ENCODE peak calls at places on chromosome 14, in ten cellular contexts. Z is RWPE1, U is breast epithelium, Q is lower lobe of right lung, A is GM12878, K is adrenal gland, X is ovary, V is neuronal stem cell, J is Peyer's patch, Y is PC-9. F is an unnamed sample.

GRCh38 chr14:64806202-64806861 is 73.4 kb downstream of the SPTB start:
- DNase-seq in Z (peak), U (peak), Q (no peak), A (no peak), K (peak), X (no peak), V (no peak), J (no peak), Y (peak), F (no peak)

GRCh38 chr14:37595809-37596595 is 573 bp downstream of the TTC6 start:
- DNase-seq in Z (peak), U (peak), Q (peak), A (no peak), K (peak), X (no peak), V (peak), J (peak), Y (peak), F (no peak)

GRCh38 chr14:75563931-75564330 is 14.5 kb upstream of the FLVCR2 start:
- DNase-seq in Z (no peak), U (no peak), Q (no peak), A (no peak), K (no peak), X (no peak), V (no peak), J (no peak), Y (no peak), F (no peak)

GRCh38 chr14:32417956-32418552 is 89.0 kb downstream of the AKAP6 start:
- DNase-seq in Z (peak), U (peak), Q (no peak), A (no peak), K (peak), X (peak), V (no peak), J (peak), Y (peak), F (no peak)

GRCh38 chr14:29895591-29896043 is 32.0 kb downstream of the PRKD1 start:
- DNase-seq in Z (no peak), U (no peak), Q (peak), A (no peak), K (no peak), X (no peak), V (no peak), J (no peak), Y (no peak), F (no peak)

GRCh38 chr14:29529418-29529817 is 398.2 kb downstream of the PRKD1 start:
- DNase-seq in Z (no peak), U (no peak), Q (no peak), A (no peak), K (no peak), X (no peak), V (no peak), J (no peak), Y (no peak), F (no peak)

GRCh38 chr14:78325911-78326310 is 155.7 kb downstream of the NRXN3 start:
- DNase-seq in Z (no peak), U (no peak), Q (no peak), A (no peak), K (no peak), X (no peak), V (no peak), J (no peak), Y (no peak), F (no peak)

GRCh38 chr14:96511667-96512066 is 9.5 kb downstream of the PAPOLA start:
- DNase-seq in Z (no peak), U (no peak), Q (no peak), A (no peak), K (no peak), X (no peak), V (no peak), J (no peak), Y (no peak), F (no peak)

GRCh38 chr14:38145142-38145541 is 62.6 kb upstream of the SSTR1 start:
- DNase-seq in Z (peak), U (no peak), Q (no peak), A (no peak), K (no peak), X (no peak), V (no peak), J (no peak), Y (no peak), F (no peak)

GRCh38 chr14:31229638-31230229 is 22.1 kb upstream of the HECTD1 start:
- DNase-seq in Z (peak), U (peak), Q (peak), A (no peak), K (peak), X (peak), V (peak), J (peak), Y (peak), F (no peak)

GRCh38 chr14:104521816-104522745 is 57.5 kb upstream of the C14orf180 start:
- DNase-seq in Z (no peak), U (no peak), Q (no peak), A (no peak), K (no peak), X (no peak), V (no peak), J (no peak), Y (no peak), F (no peak)

DNA sequence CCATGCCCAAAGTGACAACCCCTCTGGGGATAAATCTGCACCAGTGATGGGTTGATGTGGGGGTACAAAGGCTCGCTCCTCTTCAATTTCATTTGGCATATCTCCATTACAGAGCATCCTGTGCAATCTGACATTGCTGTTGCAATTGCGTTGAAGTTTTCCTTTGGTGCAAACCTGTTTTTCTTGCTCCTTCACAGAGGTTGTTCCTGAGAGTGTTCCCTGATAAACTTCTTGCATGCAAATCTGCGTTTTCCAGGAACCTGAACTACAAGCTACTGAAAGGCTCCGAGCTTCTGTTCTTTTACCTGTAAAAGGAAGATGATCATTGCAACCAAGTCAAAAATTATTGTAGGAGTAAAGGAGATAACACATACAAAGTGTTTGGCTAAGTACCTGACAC is 26.1 kb downstream of the SERPINA11 start:
- DNase-seq in Z (no peak), U (no peak), Q (no peak), A (no peak), K (no peak), X (no peak), V (no peak), J (no peak), Y (no peak), F (no peak)
- H3K27ac ChIP-seq in Z (no peak), U (no peak), Q (no peak), A (no peak), K (no peak), X (no peak), V (no peak), J (no peak), Y (no peak), F (no peak)

GRCh38 chr14:74514471-74514932 is 20.9 kb downstream of the ISCA2 start:
- DNase-seq in Z (no peak), U (peak), Q (peak), A (no peak), K (peak), X (peak), V (no peak), J (no peak), Y (peak), F (no peak)
- H3K27ac ChIP-seq in Z (peak), U (peak), Q (peak), A (no peak), K (no peak), X (peak), V (no peak), J (peak), Y (no peak), F (peak)

GRCh38 chr14:99190696-99191662 is 81.0 kb downstream of the BCL11B start:
- DNase-seq in Z (peak), U (no peak), Q (no peak), A (no peak), K (no peak), X (no peak), V (no peak), J (no peak), Y (no peak), F (no peak)
- H3K27ac ChIP-seq in Z (peak), U (no peak), Q (peak), A (no peak), K (no peak), X (peak), V (no peak), J (peak), Y (no peak), F (peak)

GRCh38 chr14:35352274-35353233 is 52.0 kb downstream of the NFKBIA start:
- DNase-seq in Z (no peak), U (no peak), Q (peak), A (no peak), K (no peak), X (no peak), V (no peak), J (no peak), Y (no peak), F (no peak)

GRCh38 chr14:35351497-35351896 is 53.1 kb downstream of the NFKBIA start:
- DNase-seq in Z (no peak), U (no peak), Q (no peak), A (no peak), K (no peak), X (no peak), V (no peak), J (no peak), Y (no peak), F (no peak)

GRCh38 chr14:35353409-35354172 is 51.0 kb downstream of the NFKBIA start:
- DNase-seq in Z (no peak), U (no peak), Q (peak), A (no peak), K (no peak), X (no peak), V (no peak), J (no peak), Y (no peak), F (no peak)

GRCh38 chr14:35351897-35352273 is 52.7 kb downstream of the NFKBIA start:
- DNase-seq in Z (no peak), U (no peak), Q (peak), A (no peak), K (no peak), X (no peak), V (no peak), J (no peak), Y (no peak), F (no peak)

GRCh38 chr14:35355981-35356839 is 48.3 kb downstream of the NFKBIA start:
- DNase-seq in Z (no peak), U (no peak), Q (peak), A (no peak), K (no peak), X (no peak), V (no peak), J (peak), Y (peak), F (no peak)
- H3K27ac ChIP-seq in Z (peak), U (peak), Q (peak), A (peak), K (no peak), X (no peak), V (no peak), J (no peak), Y (peak), F (no peak)

GRCh38 chr14:105862581-105863239 is 336.3 kb downstream of the TMEM121 start:
- DNase-seq in Z (no peak), U (no peak), Q (no peak), A (no peak), K (peak), X (peak), V (no peak), J (peak), Y (no peak), F (no peak)

GRCh38 chr14:105864116-105864515 is 337.7 kb downstream of the TMEM121 start:
- DNase-seq in Z (no peak), U (no peak), Q (no peak), A (no peak), K (peak), X (peak), V (no peak), J (peak), Y (no peak), F (no peak)

GRCh38 chr14:105864651-105865265 is 338.4 kb downstream of the TMEM121 start:
- DNase-seq in Z (no peak), U (no peak), Q (peak), A (no peak), K (peak), X (peak), V (no peak), J (peak), Y (no peak), F (no peak)

GRCh38 chr14:105861985-105862465 is 335.6 kb downstream of the TMEM121 start:
- DNase-seq in Z (no peak), U (no peak), Q (no peak), A (peak), K (peak), X (no peak), V (no peak), J (peak), Y (no peak), F (no peak)

DNA sequence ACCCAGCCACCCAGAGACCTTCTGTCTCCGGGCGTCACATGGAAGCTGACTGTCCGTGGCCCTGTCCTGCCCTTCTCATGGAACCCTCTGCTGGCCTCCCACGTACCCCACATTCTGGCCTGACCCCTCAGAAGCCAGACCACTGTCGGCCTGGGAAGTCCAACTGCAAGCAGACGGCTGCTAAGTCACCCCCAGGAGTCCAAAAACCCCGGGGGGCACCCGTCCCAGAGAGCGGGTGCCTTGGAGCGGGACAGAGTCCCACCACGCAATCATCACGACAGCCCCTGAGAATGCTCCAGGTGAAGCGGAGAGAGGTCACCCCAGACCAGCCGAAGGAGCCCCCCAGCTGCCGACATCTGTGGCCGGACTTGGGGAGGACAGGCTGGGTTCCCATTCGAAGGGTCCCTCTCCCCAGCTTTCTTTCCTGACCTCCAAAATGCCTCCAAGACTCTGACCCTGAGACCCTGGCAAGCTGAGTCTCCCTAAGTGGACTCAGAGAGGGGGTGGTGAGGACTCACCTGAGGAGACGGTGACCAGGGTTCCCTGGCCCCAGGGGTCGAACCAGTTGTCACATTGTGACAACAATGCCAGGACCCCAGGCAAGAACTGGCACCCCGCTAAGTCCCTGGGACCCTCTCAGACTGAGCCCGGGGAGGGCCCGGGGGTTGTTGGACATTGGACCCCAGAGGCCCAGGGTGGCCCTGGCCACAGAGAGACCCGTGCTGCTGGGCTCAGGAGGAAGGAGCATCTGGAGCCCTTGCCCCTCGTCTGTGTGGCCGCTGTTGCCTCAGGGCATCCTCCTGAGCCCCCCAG is 337.1 kb downstream of the TMEM121 start:
- DNase-seq in Z (no peak), U (no peak), Q (no peak), A (no peak), K (peak), X (peak), V (no peak), J (peak), Y (no peak), F (no peak)
- H3K27ac ChIP-seq in Z (no peak), U (no peak), Q (no peak), A (peak), K (no peak), X (no peak), V (no peak), J (peak), Y (no peak), F (no peak)

GRCh38 chr14:54106802-54107377 is 150.3 kb upstream of the BMP4 start:
- DNase-seq in Z (peak), U (no peak), Q (no peak), A (no peak), K (peak), X (no peak), V (peak), J (no peak), Y (peak), F (no peak)
- H3K27ac ChIP-seq in Z (no peak), U (no peak), Q (peak), A (no peak), K (no peak), X (no peak), V (no peak), J (no peak), Y (peak), F (no peak)

DNA sequence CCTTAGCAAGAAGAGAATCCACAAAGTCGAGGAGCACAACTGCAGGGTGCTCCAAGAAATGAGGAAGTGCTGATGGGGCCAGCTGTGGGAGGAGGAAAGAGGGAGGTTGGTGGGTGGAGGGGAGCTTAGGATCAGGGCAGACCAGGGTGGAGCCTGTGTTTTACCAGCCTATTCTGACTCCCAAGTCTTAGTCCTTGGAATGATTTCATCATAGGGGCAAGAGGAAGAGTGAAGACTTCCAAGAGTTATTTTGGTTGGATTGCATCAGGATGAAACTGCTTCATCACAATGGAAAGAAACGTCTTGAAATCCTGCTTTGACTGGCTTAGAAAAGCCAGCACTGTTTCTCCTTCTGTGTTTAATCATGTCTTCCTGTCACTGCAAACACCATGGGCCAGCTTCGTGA is 194.0 kb downstream of the DPF3 start:
- DNase-seq in Z (no peak), U (no peak), Q (peak), A (no peak), K (peak), X (peak), V (no peak), J (no peak), Y (no peak), F (no peak)
- H3K27ac ChIP-seq in Z (peak), U (no peak), Q (no peak), A (no peak), K (no peak), X (peak), V (no peak), J (no peak), Y (no peak), F (no peak)

GRCh38 chr14:22926316-22926715 is 2.9 kb downstream of the PRMT5 start:
- DNase-seq in Z (peak), U (no peak), Q (no peak), A (no peak), K (no peak), X (no peak), V (no peak), J (no peak), Y (peak), F (no peak)
- H3K27ac ChIP-seq in Z (peak), U (no peak), Q (no peak), A (no peak), K (no peak), X (no peak), V (no peak), J (no peak), Y (peak), F (no peak)

GRCh38 chr14:33493329-33493728 is 457.5 kb downstream of the EGLN3 start:
- DNase-seq in Z (no peak), U (no peak), Q (no peak), A (no peak), K (no peak), X (no peak), V (no peak), J (no peak), Y (no peak), F (no peak)

GRCh38 chr14:33484264-33484663 is 466.6 kb downstream of the EGLN3 start:
- DNase-seq in Z (no peak), U (no peak), Q (no peak), A (no peak), K (no peak), X (no peak), V (no peak), J (no peak), Y (no peak), F (no peak)

GRCh38 chr14:33486499-33486898 is 464.4 kb downstream of the EGLN3 start:
- DNase-seq in Z (no peak), U (no peak), Q (no peak), A (no peak), K (no peak), X (no peak), V (no peak), J (no peak), Y (no peak), F (no peak)

GRCh38 chr14:33483110-33483509 is 467.8 kb downstream of the EGLN3 start:
- DNase-seq in Z (no peak), U (no peak), Q (no peak), A (no peak), K (no peak), X (no peak), V (no peak), J (no peak), Y (no peak), F (no peak)

DNA sequence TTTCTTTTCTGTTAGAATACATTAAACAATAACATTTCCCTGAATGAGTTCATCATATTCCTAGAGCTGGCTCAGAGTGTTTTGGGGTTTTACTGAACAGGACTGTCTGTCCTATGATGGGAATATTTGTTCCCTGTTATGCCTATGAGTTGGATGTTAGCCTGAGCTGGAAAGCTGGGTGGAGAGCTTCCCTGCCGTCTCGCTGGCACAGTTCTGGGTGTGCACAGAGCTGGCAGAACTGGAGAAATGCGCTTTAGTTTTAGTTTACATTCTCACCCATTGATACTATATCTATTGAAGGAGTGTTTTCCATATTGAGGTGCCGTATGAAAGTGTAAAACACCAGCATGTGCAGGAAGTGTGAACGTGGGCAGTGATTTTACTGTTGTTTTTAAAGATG is 462.3 kb downstream of the EGLN3 start:
- DNase-seq in Z (no peak), U (no peak), Q (no peak), A (no peak), K (no peak), X (no peak), V (no peak), J (no peak), Y (no peak), F (no peak)
- H3K27ac ChIP-seq in Z (no peak), U (no peak), Q (no peak), A (no peak), K (no peak), X (no peak), V (no peak), J (no peak), Y (no peak), F (no peak)

DNA sequence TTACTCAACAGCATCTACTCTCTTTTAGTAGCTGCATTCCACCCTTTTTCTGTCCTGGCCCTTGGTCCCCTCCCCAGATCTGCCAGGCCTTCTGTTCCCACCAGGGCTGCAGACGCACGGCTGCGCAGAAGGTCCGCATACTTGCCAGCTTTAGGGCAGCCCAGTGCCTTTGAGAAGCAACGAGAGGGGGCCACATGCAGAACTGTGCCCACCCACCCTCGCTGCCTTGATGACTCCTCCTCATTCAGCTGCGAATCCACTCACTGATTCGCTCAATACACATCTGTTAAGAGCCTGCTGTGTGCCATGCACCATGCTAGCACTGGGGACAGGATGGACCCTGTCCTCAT is 39.2 kb downstream of the PRIMA1 start:
- DNase-seq in Z (no peak), U (no peak), Q (no peak), A (no peak), K (no peak), X (no peak), V (peak), J (no peak), Y (no peak), F (no peak)
- H3K27ac ChIP-seq in Z (no peak), U (no peak), Q (no peak), A (no peak), K (no peak), X (no peak), V (peak), J (no peak), Y (no peak), F (peak)

F was measured in caudate nucleus.